ENCODE peak calls at places on chromosomes 11 and 22, in nine cellular contexts. R is pancreas, H is GM12878, P is body of pancreas, Q is astrocyte of the cerebellum, U is sigmoid colon, M is osteoblast, X is ovary, N is neuronal stem cell. D is an unnamed sample.

GRCh38 chr11:34175284-34176019 is 70.0 kb downstream of the NAT10 start:
- DNase-seq in R (no peak), H (no peak), P (no peak), Q (no peak), U (no peak), M (peak; percentile 59), X (no peak), N (no peak), D (no peak)

GRCh38 chr11:19664896-19665548 is 47.6 kb upstream of the NAV2 start:
- DNase-seq in R (no peak), H (no peak), P (no peak), Q (no peak), U (no peak), M (peak; percentile 55), X (no peak), N (no peak), D (no peak)

GRCh38 chr22:23183107-23183698 is 2.9 kb downstream of the BCR start:
- DNase-seq in R (peak; percentile 72), H (no peak), P (peak; percentile 74), Q (peak; percentile 36), U (no peak), M (peak; percentile 94), X (peak; percentile 65), N (peak; percentile 74), D (peak; percentile 60)

GRCh38 chr22:23970816-23971482 is 3.3 kb downstream of the DDT start:
- DNase-seq in R (peak; percentile 59), H (no peak), P (no peak), Q (no peak), U (peak; percentile 38), M (peak; percentile 8), X (no peak), N (no peak), D (peak; percentile 24)

GRCh38 chr22:49086181-49086580 is 741.5 kb downstream of the BRD1 start:
- DNase-seq in R (no peak), H (no peak), P (no peak), Q (no peak), U (no peak), M (peak; percentile 0), X (peak; percentile 3), N (no peak), D (no peak)

GRCh38 chr22:36336246-36337182 is 51.3 kb downstream of the MYH9 start:
- DNase-seq in R (no peak), H (no peak), P (peak; percentile 94), Q (no peak), U (no peak), M (peak; percentile 78), X (no peak), N (no peak), D (peak; percentile 45)

GRCh38 chr22:48167238-48167637 is 1404.8 kb downstream of the TBC1D22A start:
- DNase-seq in R (no peak), H (no peak), P (no peak), Q (no peak), U (no peak), M (no peak), X (no peak), N (peak; percentile 36), D (no peak)

GRCh38 chr11:105862736-105863367 is 159.2 kb downstream of the MSANTD4 start:
- DNase-seq in R (no peak), H (no peak), P (no peak), Q (peak; percentile 53), U (no peak), M (peak; percentile 59), X (no peak), N (peak; percentile 30), D (no peak)

GRCh38 chr11:102724904-102725515 is at the start of gene MMP8:
- DNase-seq in R (no peak), H (no peak), P (no peak), Q (peak; percentile 54), U (no peak), M (no peak), X (no peak), N (no peak), D (no peak)

GRCh38 chr11:75625970-75626691 is 42.7 kb downstream of the MAP6 start:
- DNase-seq in R (no peak), H (no peak), P (no peak), Q (peak; percentile 34), U (no peak), M (peak; percentile 88), X (no peak), N (no peak), D (no peak)

GRCh38 chr11:8533332-8533731 is 60.7 kb downstream of the STK33 start:
- DNase-seq in R (no peak), H (peak; percentile 86), P (no peak), Q (no peak), U (no peak), M (no peak), X (no peak), N (no peak), D (no peak)

GRCh38 chr11:57167125-57167839 is 14.5 kb upstream of the LRRC55 start:
- DNase-seq in R (no peak), H (no peak), P (no peak), Q (no peak), U (no peak), M (no peak), X (no peak), N (no peak), D (no peak)

GRCh38 chr11:48001438-48002021 is 21.2 kb downstream of the PTPRJ start:
- DNase-seq in R (no peak), H (no peak), P (no peak), Q (peak; percentile 50), U (no peak), M (peak; percentile 94), X (no peak), N (no peak), D (no peak)

GRCh38 chr11:66022401-66023185 is 3.7 kb downstream of the CATSPER1 start:
- DNase-seq in R (peak; percentile 94), H (no peak), P (peak; percentile 82), Q (no peak), U (peak; percentile 80), M (peak; percentile 98), X (peak; percentile 84), N (peak; percentile 79), D (peak; percentile 69)

GRCh38 chr11:45043755-45044475 is 93.2 kb upstream of the TP53I11 start:
- DNase-seq in R (no peak), H (no peak), P (no peak), Q (no peak), U (no peak), M (no peak), X (no peak), N (no peak), D (no peak)
- H3K4me3 ChIP-seq in R (no peak overlapping the region), H (no peak overlapping the region), P (no peak overlapping the region), Q (no peak overlapping the region), U (no peak overlapping the region), M (no peak overlapping the region), X (no peak overlapping the region), N (no peak overlapping the region), D (no peak overlapping the region)

DNA sequence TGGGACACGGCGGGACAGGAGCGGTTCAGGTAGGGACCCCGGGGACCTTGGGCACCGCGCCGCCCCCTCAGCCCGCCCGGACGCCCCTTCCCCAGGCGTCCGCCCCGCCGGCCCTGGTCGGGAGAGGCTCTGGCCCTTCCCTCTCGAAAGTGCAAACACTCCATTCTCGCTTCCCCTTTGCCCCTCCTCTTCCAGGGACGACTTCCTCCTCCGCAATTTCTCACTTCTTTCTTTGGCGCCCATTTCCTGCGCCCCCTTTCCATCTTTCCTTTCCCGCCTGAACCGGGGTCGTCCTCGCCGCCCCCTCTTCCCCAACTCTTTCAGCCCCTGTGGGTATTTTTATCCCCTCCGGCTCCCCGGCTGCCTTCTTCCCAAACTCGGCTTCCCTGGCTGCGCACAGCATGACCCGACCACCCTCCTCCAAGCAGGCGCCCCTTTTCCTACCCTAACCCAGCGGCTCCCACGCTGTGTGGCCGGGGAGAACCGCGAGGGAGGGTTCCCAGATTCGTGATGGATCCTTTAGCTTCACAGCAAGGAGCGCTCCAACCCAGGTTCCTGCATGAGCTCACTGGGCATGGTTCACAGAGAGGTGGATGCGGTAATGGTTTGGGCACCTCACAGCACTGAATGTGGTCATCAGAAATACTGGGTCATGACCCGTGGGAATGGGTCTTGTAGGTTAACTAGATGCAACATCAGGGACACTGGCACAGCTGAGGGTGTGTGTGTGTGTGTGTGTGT is 689 bp downstream of the RAB39A start:
- DNase-seq in R (peak; percentile 58), H (no peak), P (peak; percentile 11), Q (no peak), U (no peak), M (no peak), X (no peak), N (peak; percentile 6), D (no peak)
- H3K4me3 ChIP-seq in R (peak overlapping the region; percentile 44), H (peak overlapping the region; percentile 94), P (peak overlapping the region; percentile 27), Q (peak overlapping the region; percentile 44), U (peak overlapping the region; percentile 30), M (peak overlapping the region; percentile 37), X (peak overlapping the region; percentile 12), N (peak overlapping the region; percentile 87), D (peak overlapping the region; percentile 50)

DNA sequence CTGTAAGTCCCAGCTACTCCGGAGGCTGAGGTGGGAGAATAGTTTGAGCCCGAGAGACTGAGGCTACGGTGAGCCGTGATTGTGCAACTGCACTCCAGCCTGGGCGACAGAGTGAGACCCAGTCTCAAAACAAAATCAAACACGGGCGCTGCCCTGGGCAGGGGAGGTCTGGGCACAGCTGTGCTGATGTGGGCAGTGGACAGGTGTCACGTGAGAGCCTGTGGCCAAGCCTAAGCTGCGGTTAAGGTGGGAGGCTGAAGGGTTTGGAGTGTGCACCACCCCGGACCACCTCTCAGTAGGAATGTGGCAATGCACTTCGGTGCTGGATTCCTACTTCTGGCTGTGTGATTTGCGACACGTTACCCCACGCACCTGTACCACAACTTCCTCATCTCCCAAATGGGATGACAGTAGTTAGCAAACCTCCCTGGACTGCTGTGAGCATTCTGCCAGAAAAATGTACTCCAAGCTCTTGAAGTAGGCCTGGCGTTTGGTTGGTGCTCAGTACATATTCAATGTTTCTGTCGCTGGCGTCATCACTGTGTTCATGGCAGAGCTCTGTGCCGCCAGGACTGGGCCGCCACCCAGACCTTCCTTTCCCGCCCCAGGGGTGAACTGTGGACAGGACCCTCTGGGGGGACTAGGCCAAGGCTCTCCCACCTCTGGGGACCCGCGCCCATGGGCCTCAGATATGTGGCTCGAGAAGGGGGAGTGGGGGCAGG is 807 bp upstream of the ZNF74 start:
- DNase-seq in R (no peak), H (no peak), P (no peak), Q (no peak), U (no peak), M (no peak), X (no peak), N (no peak), D (peak; percentile 27)
- H3K4me3 ChIP-seq in R (peak overlapping the region; percentile 89), H (peak overlapping the region; percentile 84), P (no peak overlapping the region), Q (peak overlapping the region; percentile 83), U (peak overlapping the region; percentile 93), M (peak overlapping the region; percentile 93), X (peak overlapping the region; percentile 93), N (peak overlapping the region; percentile 20), D (peak overlapping the region; percentile 96)

GRCh38 chr22:19523240-19524169 is 705 bp downstream of the CLDN5 start:
- DNase-seq in R (peak; percentile 59), H (no peak), P (no peak), Q (no peak), U (no peak), M (peak; percentile 73), X (no peak), N (peak; percentile 48), D (no peak)

GRCh38 chr22:19522881-19523239 is 1.4 kb downstream of the CLDN5 start:
- DNase-seq in R (no peak), H (no peak), P (no peak), Q (no peak), U (no peak), M (peak; percentile 77), X (no peak), N (no peak), D (no peak)

GRCh38 chr22:19520566-19521305 is 3.5 kb downstream of the CLDN5 start:
- DNase-seq in R (no peak), H (no peak), P (no peak), Q (no peak), U (no peak), M (peak; percentile 69), X (no peak), N (no peak), D (no peak)

GRCh38 chr22:19524170-19525115 is at the start of gene CLDN5:
- DNase-seq in R (peak; percentile 49), H (no peak), P (no peak), Q (no peak), U (no peak), M (peak; percentile 82), X (no peak), N (peak; percentile 63), D (peak; percentile 78)

GRCh38 chr22:19522190-19522880 is 1.9 kb downstream of the CLDN5 start:
- DNase-seq in R (no peak), H (no peak), P (no peak), Q (no peak), U (no peak), M (peak; percentile 80), X (no peak), N (no peak), D (peak; percentile 78)
- H3K4me3 ChIP-seq in R (peak overlapping the region; percentile 36), H (no peak overlapping the region), P (no peak overlapping the region), Q (no peak overlapping the region), U (peak overlapping the region; percentile 31), M (no peak overlapping the region), X (peak overlapping the region; percentile 11), N (no peak overlapping the region), D (peak overlapping the region; percentile 49)

D was measured in heart left ventricle.